ENCODE peak calls at places on chromosomes 12 and 14, in seven cellular contexts. A is iPS-NIHi11, I is progenitor cell of endocrine pancreas, Y is KBM-7, L is dermis blood vessel endothelial cell, Z is GM12864, X is A549. T is an unnamed sample.

GRCh38 chr14:65333926-65334687 is 78.4 kb upstream of the FUT8 start:
- DNase-seq in A (peak; percentile 21), I (no peak), Y (no peak), L (no peak), Z (no peak), X (no peak), T (no peak)

GRCh38 chr14:75096959-75097358 is 27.5 kb downstream of the ZC2HC1C start:
- DNase-seq in A (no peak), I (no peak), Y (no peak), L (no peak), Z (no peak), X (no peak), T (peak; percentile 30)

GRCh38 chr12:7142809-7143465 is 12.8 kb downstream of the CLSTN3 start:
- DNase-seq in A (no peak), I (no peak), Y (no peak), L (no peak), Z (no peak), X (no peak), T (no peak)

GRCh38 chr14:30191639-30192279 is 264.1 kb upstream of the PRKD1 start:
- DNase-seq in A (no peak), I (no peak), Y (no peak), L (no peak), Z (no peak), X (no peak), T (no peak)

GRCh38 chr12:19553177-19553576 is 113.9 kb downstream of the AEBP2 start:
- DNase-seq in A (no peak), I (no peak), Y (no peak), L (no peak), Z (no peak), X (no peak), T (no peak)

GRCh38 chr14:51609987-51610283 is 41.8 kb upstream of the FRMD6 start:
- DNase-seq in A (no peak), I (no peak), Y (no peak), L (no peak), Z (no peak), X (no peak), T (no peak)

GRCh38 chr12:116318738-116319050 is 41.2 kb upstream of the MED13L start:
- DNase-seq in A (peak; percentile 31), I (no peak), Y (no peak), L (no peak), Z (no peak), X (no peak), T (no peak)

GRCh38 chr12:113092478-113093408 is 36.2 kb downstream of the DTX1 start:
- DNase-seq in A (peak; percentile 93), I (peak; percentile 34), Y (peak; percentile 19), L (peak; percentile 20), Z (no peak), X (peak; percentile 85), T (no peak)

GRCh38 chr14:51242545-51243490 is 2.8 kb downstream of the TMX1 start:
- DNase-seq in A (no peak), I (no peak), Y (peak; percentile 36), L (no peak), Z (no peak), X (no peak), T (no peak)